ENCODE peak calls at places on chromosomes 7 and 10, in eight cellular contexts. S is left lung; X is fibroblast of lung; U is adrenal gland; J is IMR-90; P is heart left ventricle; B is right lobe of liver; G is CD8-positive, alpha-beta memory T cell. N is an unnamed sample.
A peak's percentile ranks its signal among the peaks of the same experiment; 100 is the strongest.

GRCh38 chr7:31458203-31458602 is 55.7 kb upstream of the ITPRID1 start:
- DNase-seq in S (no peak), X (no peak), U (no peak), J (no peak), P (no peak), B (no peak), G (no peak), N (no peak)

GRCh38 chr7:156895024-156895780 is 2.2 kb upstream of the LMBR1 start:
- DNase-seq in S (no peak), X (no peak), U (peak; percentile 51), J (no peak), P (peak; percentile 39), B (no peak), G (no peak), N (no peak)

GRCh38 chr10:43854042-43854441 is 205.4 kb upstream of the ZNF32 start:
- DNase-seq in S (no peak), X (peak; percentile 40), U (no peak), J (peak; percentile 22), P (no peak), B (no peak), G (no peak), N (no peak)

GRCh38 chr10:69693886-69694285 is 63.8 kb downstream of the FAM241B start:
- DNase-seq in S (no peak), X (no peak), U (no peak), J (no peak), P (no peak), B (no peak), G (no peak), N (no peak)

GRCh38 chr10:75772153-75772887 is 340.9 kb downstream of the LRMDA start:
- DNase-seq in S (no peak), X (peak; percentile 60), U (no peak), J (no peak), P (no peak), B (no peak), G (no peak), N (no peak)

GRCh38 chr10:5684971-5685763 is 529 bp downstream of the TASOR2 start:
- DNase-seq in S (peak; percentile 70), X (peak; percentile 77), U (peak; percentile 65), J (peak; percentile 75), P (peak; percentile 64), B (peak; percentile 66), G (peak; percentile 60), N (peak; percentile 62)

GRCh38 chr10:62183442-62183841 is 85.2 kb downstream of the RTKN2 start:
- DNase-seq in S (no peak), X (no peak), U (no peak), J (no peak), P (no peak), B (no peak), G (no peak), N (no peak)

GRCh38 chr10:93816123-93816747 is 58.5 kb downstream of the LGI1 start:
- DNase-seq in S (peak; percentile 46), X (peak; percentile 61), U (peak; percentile 43), J (peak; percentile 47), P (peak; percentile 44), B (peak; percentile 67), G (no peak), N (peak; percentile 66)

GRCh38 chr10:60236869-60237524 is 152.7 kb downstream of the ANK3 start:
- DNase-seq in S (peak; percentile 70), X (no peak), U (peak; percentile 57), J (no peak), P (peak; percentile 73), B (no peak), G (no peak), N (no peak)

GRCh38 chr7:128100225-128100948 is 69.2 kb upstream of the LRRC4 start:
- DNase-seq in S (no peak), X (no peak), U (no peak), J (no peak), P (no peak), B (no peak), G (no peak), N (no peak)

GRCh38 chr10:71232089-71232998 is 20.0 kb downstream of the UNC5B start:
- DNase-seq in S (peak; percentile 64), X (peak; percentile 66), U (peak; percentile 85), J (no peak), P (peak; percentile 86), B (no peak), G (no peak), N (peak; percentile 82)

GRCh38 chr10:29471483-29471859 is 163.3 kb downstream of the SVIL start:
- DNase-seq in S (no peak), X (peak; percentile 80), U (no peak), J (peak; percentile 90), P (no peak), B (no peak), G (no peak), N (no peak)

GRCh38 chr7:29463504-29464158 is 100.0 kb upstream of the PRR15 start:
- DNase-seq in S (no peak), X (no peak), U (no peak), J (no peak), P (peak; percentile 40), B (no peak), G (no peak), N (no peak)

GRCh38 chr7:95323410-95324129 is 762 bp downstream of the PON1 start:
- DNase-seq in S (no peak), X (no peak), U (no peak), J (no peak), P (no peak), B (no peak), G (no peak), N (no peak)

GRCh38 chr10:35641430-35642015 is 573 bp downstream of the FZD8 start:
- DNase-seq in S (no peak), X (peak; percentile 30), U (no peak), J (peak; percentile 42), P (no peak), B (peak; percentile 46), G (no peak), N (no peak)

GRCh38 chr10:15123749-15124184 is 26.6 kb downstream of the RPP38 start:
- DNase-seq in S (no peak), X (peak; percentile 93), U (no peak), J (peak; percentile 86), P (no peak), B (no peak), G (no peak), N (no peak)

GRCh38 chr10:588246-589165 is 101.0 kb downstream of the DIP2C start:
- DNase-seq in S (no peak), X (peak; percentile 68), U (no peak), J (peak; percentile 69), P (peak; percentile 70), B (no peak), G (no peak), N (no peak)

GRCh38 chr10:77226871-77227557 is 410.6 kb downstream of the KCNMA1 start:
- DNase-seq in S (no peak), X (no peak), U (no peak), J (peak; percentile 61), P (no peak), B (no peak), G (no peak), N (no peak)

GRCh38 chr7:13879994-13880686 is 109.3 kb downstream of the ETV1 start:
- DNase-seq in S (no peak), X (peak; percentile 20), U (no peak), J (peak; percentile 69), P (no peak), B (no peak), G (no peak), N (no peak)

GRCh38 chr7:158847451-158847866 is 8.9 kb upstream of the DYNC2I1 start:
- DNase-seq in S (no peak), X (no peak), U (no peak), J (no peak), P (no peak), B (no peak), G (no peak), N (no peak)

GRCh38 chr10:117294039-117294438 is 53.1 kb downstream of the SLC18A2 start:
- DNase-seq in S (no peak), X (no peak), U (no peak), J (no peak), P (no peak), B (no peak), G (no peak), N (no peak)

DNA sequence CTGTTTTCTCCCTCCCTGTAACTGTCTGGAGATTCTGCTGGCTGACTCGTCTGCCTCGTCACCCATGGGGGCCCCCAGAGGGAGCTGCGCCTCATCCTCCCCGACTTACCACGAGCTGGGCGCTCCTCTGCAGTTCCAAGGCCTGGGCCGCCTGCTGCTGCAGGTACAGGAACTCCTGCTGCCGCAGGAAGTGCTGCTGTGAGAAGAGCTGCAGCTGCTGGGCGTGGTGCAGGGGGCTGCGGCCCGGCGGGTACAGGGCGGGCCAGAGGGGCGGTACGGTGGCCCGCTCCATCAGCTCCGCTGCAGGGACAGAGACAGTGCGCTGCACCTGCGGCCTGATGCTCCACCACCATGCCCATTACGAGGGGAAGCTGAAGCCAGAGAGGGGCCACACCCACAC is 47.7 kb downstream of the TNRC18 start:
- DNase-seq in S (no peak), X (no peak), U (no peak), J (no peak), P (no peak), B (no peak), G (no peak), N (no peak)
- H3K4me1 ChIP-seq in S (peaks cover 16% of the 10 kb centered on the region), X (no peaks in the 10 kb centered on the region), U (no peaks in the 10 kb centered on the region), J (no peaks in the 10 kb centered on the region), P (peaks cover 5% of the 10 kb centered on the region), B (no peaks in the 10 kb centered on the region), G (no peaks in the 10 kb centered on the region), N (peaks cover 13% of the 10 kb centered on the region)

DNA sequence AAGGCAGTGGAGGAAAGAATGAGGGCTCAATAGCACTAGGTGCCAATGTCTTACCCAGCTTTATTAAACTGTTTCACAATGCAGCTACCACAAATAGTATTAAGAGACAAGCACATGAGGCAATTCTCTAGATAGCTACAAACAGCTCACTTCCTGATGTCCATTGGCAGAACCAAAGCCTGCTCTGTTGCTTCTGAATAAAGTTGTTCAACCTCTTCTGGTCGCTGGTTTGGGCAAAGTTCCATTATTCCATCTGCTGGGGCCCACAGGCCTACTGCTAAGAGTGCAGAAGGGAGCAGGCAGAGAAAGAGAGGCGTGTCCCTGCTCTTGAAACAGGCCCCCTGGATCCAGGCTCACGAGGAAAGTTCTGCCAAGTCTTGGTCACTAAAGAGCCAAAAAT is 173.9 kb downstream of the ZNF438 start:
- DNase-seq in S (no peak), X (peak; percentile 93), U (peak; percentile 61), J (peak; percentile 72), P (peak; percentile 87), B (no peak), G (no peak), N (peak; percentile 62)
- H3K4me1 ChIP-seq in S (peaks cover 58% of the 10 kb centered on the region), X (peaks cover 6% of the 10 kb centered on the region), U (peaks cover 29% of the 10 kb centered on the region), J (peaks cover 12% of the 10 kb centered on the region), P (peaks cover 36% of the 10 kb centered on the region), B (no peaks in the 10 kb centered on the region), G (no peaks in the 10 kb centered on the region), N (no peaks in the 10 kb centered on the region)

GRCh38 chr7:27103489-27104226 is 1.2 kb upstream of the HOXA2 start:
- DNase-seq in S (no peak), X (peak; percentile 49), U (no peak), J (peak; percentile 44), P (no peak), B (no peak), G (no peak), N (no peak)
- H3K4me1 ChIP-seq in S (peaks cover 42% of the 10 kb centered on the region), X (peaks cover 26% of the 10 kb centered on the region), U (peaks cover 24% of the 10 kb centered on the region), J (peaks cover 36% of the 10 kb centered on the region), P (peaks cover 16% of the 10 kb centered on the region), B (peaks cover 3% of the 10 kb centered on the region), G (peaks cover 10% of the 10 kb centered on the region), N (peaks cover 25% of the 10 kb centered on the region)

DNA sequence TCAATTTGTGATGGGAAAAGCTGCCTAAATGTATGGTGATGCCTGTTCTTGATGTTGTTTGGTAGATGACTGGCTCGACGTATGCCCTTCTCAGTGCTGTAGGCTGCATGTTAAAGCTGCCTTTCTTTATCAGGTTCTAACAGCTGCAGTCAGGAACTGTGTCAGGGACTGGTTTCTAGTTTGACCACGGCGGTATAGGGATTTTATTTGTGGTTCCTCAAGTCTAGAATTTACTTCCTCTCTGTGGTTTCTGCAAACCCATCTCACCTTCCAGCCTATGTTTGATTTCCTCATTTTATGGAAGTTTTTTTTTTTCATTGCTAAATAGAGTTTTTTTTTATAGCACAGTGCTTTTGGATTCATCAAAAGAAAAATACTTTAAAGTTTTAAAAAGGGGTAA is 26.5 kb downstream of the LMTK2 start:
- DNase-seq in S (no peak), X (peak; percentile 11), U (no peak), J (no peak), P (no peak), B (no peak), G (no peak), N (no peak)
- H3K4me1 ChIP-seq in S (peaks cover 79% of the 10 kb centered on the region), X (peaks cover 7% of the 10 kb centered on the region), U (peaks cover 40% of the 10 kb centered on the region), J (peaks cover 5% of the 10 kb centered on the region), P (peaks cover 32% of the 10 kb centered on the region), B (no peaks in the 10 kb centered on the region), G (peaks cover 34% of the 10 kb centered on the region), N (peaks cover 51% of the 10 kb centered on the region)

N was measured in body of pancreas.